ENCODE peak calls at places on chromosomes 13 and 19, in six cellular contexts. N, B, D, Z, M and W are unnamed samples.

GRCh38 chr19:6773323-6773931 is 919 bp downstream of the VAV1 start:
- DNase-seq in Z (no peak), M (no peak), B (peak), N (no peak), D (peak), W (peak)

GRCh38 chr13:21638319-21639282 is 32.3 kb upstream of the FGF9 start:
- DNase-seq in M (peak), B (no peak), N (no peak), D (peak), Z (no peak), W (no peak)

GRCh38 chr13:39306639-39307589 is 268.7 kb downstream of the NHLRC3 start:
- DNase-seq in M (no peak), D (no peak), B (no peak), N (no peak), Z (no peak), W (no peak)

GRCh38 chr13:31767175-31767900 is 28.0 kb downstream of the RXFP2 start:
- DNase-seq in M (peak), B (no peak), D (no peak), Z (no peak), N (peak), W (no peak)

GRCh38 chr13:66106246-66106645 is 1123.9 kb downstream of the PCDH9 start:
- DNase-seq in D (no peak), B (no peak), Z (no peak), N (no peak), M (no peak), W (no peak)

GRCh38 chr13:59480398-59480797 is 683.3 kb downstream of the DIAPH3 start:
- DNase-seq in Z (no peak), M (no peak), B (no peak), N (no peak), D (no peak), W (no peak)

GRCh38 chr13:37360556-37360955 is 238.0 kb downstream of the POSTN start:
- DNase-seq in Z (no peak), B (no peak), M (peak), N (no peak), D (no peak), W (no peak)

GRCh38 chr13:42258747-42259146 is 13.2 kb upstream of the AKAP11 start:
- DNase-seq in B (no peak), Z (peak), M (no peak), D (no peak), N (no peak), W (no peak)

GRCh38 chr13:79995334-79995733 is 345.6 kb downstream of the SPRY2 start:
- DNase-seq in Z (no peak), D (no peak), B (no peak), N (no peak), M (peak), W (no peak)

GRCh38 chr13:23365652-23366051 is 67.8 kb downstream of the SACS start:
- DNase-seq in B (no peak), Z (no peak), N (no peak), M (peak), D (no peak), W (no peak)

GRCh38 chr19:45473366-45474190 is 5.8 kb downstream of the FOSB start:
- DNase-seq in D (peak), Z (no peak), B (no peak), N (no peak), M (no peak), W (peak)

GRCh38 chr19:39339636-39340035 is 2.6 kb upstream of the SAMD4B start:
- DNase-seq in N (no peak), M (no peak), B (no peak), Z (no peak), D (no peak), W (no peak)

GRCh38 chr13:99067160-99067985 is 89.5 kb upstream of the DOCK9 start:
- DNase-seq in M (peak), N (no peak), D (no peak), B (no peak), Z (no peak), W (no peak)

GRCh38 chr19:38543286-38543806 is 74.4 kb downstream of the MAP4K1 start:
- DNase-seq in B (no peak), Z (no peak), N (no peak), D (no peak), M (no peak), W (no peak)

GRCh38 chr19:8334458-8335342 is 8.4 kb downstream of the KANK3 start:
- DNase-seq in B (peak), D (peak), Z (peak), N (no peak), M (peak), W (no peak)

GRCh38 chr13:95540848-95541247 is 11.7 kb upstream of the CLDN10 start:
- DNase-seq in B (peak), N (no peak), D (no peak), M (no peak), Z (peak), W (no peak)

GRCh38 chr13:88063741-88064140 is 392.6 kb downstream of the SLITRK5 start:
- DNase-seq in D (no peak), N (no peak), B (no peak), M (no peak), Z (no peak), W (no peak)

GRCh38 chr13:48775804-48776203 is 122.1 kb downstream of the CYSLTR2 start:
- DNase-seq in Z (no peak), N (no peak), M (peak), B (no peak), D (no peak), W (no peak)

GRCh38 chr19:11130824-11131455 is 24.6 kb downstream of the SPC24 start:
- DNase-seq in M (peak), D (peak), B (peak), Z (peak), N (peak), W (peak)

GRCh38 chr19:45503909-45504308 is 3.4 kb upstream of the VASP start:
- DNase-seq in N (no peak), B (no peak), Z (no peak), D (no peak), M (no peak), W (no peak)

GRCh38 chr19:43667524-43668405 is 2.2 kb downstream of the PLAUR start:
- DNase-seq in N (no peak), Z (no peak), M (no peak), D (no peak), B (no peak), W (no peak)

GRCh38 chr13:76285463-76285862 is 600.7 kb downstream of the KCTD12 start:
- DNase-seq in M (no peak), N (no peak), D (no peak), Z (no peak), B (no peak), W (no peak)

GRCh38 chr13:30745917-30746686 is 10.8 kb downstream of the ALOX5AP start:
- DNase-seq in N (no peak), M (peak), B (peak), D (no peak), Z (no peak), W (no peak)

GRCh38 chr13:59391696-59392095 is 772.0 kb downstream of the DIAPH3 start:
- DNase-seq in M (peak), D (peak), Z (peak), B (peak), N (no peak), W (no peak)

GRCh38 chr19:51830263-51830662 is 35.3 kb downstream of the FPR3 start:
- DNase-seq in N (no peak), D (no peak), B (no peak), Z (no peak), M (no peak), W (no peak)

GRCh38 chr19:16372065-16372915 is 47.7 kb downstream of the KLF2 start:
- DNase-seq in D (no peak), N (no peak), M (no peak), Z (no peak), B (no peak), W (no peak)

GRCh38 chr13:44109986-44110640 is 230.4 kb downstream of the LACC1 start:
- DNase-seq in Z (no peak), B (no peak), M (no peak), D (no peak), N (no peak), W (no peak)

GRCh38 chr13:43245374-43245964 is 222.1 kb downstream of the DNAJC15 start:
- DNase-seq in M (peak), B (no peak), N (no peak), Z (no peak), D (no peak), W (no peak)

GRCh38 chr19:29583196-29584006 is 22.7 kb upstream of the POP4 start:
- DNase-seq in B (no peak), Z (no peak), N (no peak), D (no peak), M (peak), W (no peak)

GRCh38 chr13:73708393-73708985 is 425.7 kb downstream of the KLF12 start:
- DNase-seq in Z (peak), B (peak), D (no peak), M (peak), N (peak), W (no peak)

GRCh38 chr13:31204592-31204991 is 4.8 kb downstream of the B3GLCT start:
- DNase-seq in N (no peak), D (no peak), B (no peak), M (peak), Z (peak), W (no peak)

GRCh38 chr19:39372047-39372802 is 18.7 kb downstream of the PAF1 start:
- DNase-seq in D (no peak), B (peak), Z (no peak), N (peak), M (peak), W (no peak)

GRCh38 chr13:97220151-97220900 is 1.8 kb upstream of the MBNL2 start:
- DNase-seq in M (no peak), Z (no peak), B (no peak), D (no peak), N (no peak), W (no peak)

GRCh38 chr19:29545866-29546582 is 20.2 kb downstream of the VSTM2B start:
- DNase-seq in B (peak), N (no peak), D (no peak), M (no peak), Z (no peak), W (no peak)

GRCh38 chr13:36518707-36519106 is 86.4 kb downstream of the CCNA1 start:
- DNase-seq in Z (no peak), D (no peak), M (no peak), N (no peak), B (no peak), W (no peak)

GRCh38 chr19:39341122-39341719 is 1.0 kb upstream of the SAMD4B start:
- DNase-seq in N (peak), D (no peak), B (peak), M (no peak), Z (peak), W (no peak)

GRCh38 chr19:38959618-38960017 is 15.9 kb downstream of the FBXO17 start:
- DNase-seq in N (no peak), B (no peak), D (no peak), Z (no peak), M (no peak), W (no peak)

GRCh38 chr13:33728271-33729037 is 89.5 kb upstream of the RFC3 start:
- DNase-seq in B (peak), D (no peak), M (peak), N (peak), Z (no peak), W (no peak)

GRCh38 chr19:48637948-48638830 is 1.0 kb upstream of the DBP start:
- DNase-seq in D (peak), N (peak), B (peak), Z (peak), M (peak), W (peak)
- TF ChIP-seq CTCF in D (no peak), N (peak), B (no peak), Z (no peak), M (no peak), W (no peak)

DNA sequence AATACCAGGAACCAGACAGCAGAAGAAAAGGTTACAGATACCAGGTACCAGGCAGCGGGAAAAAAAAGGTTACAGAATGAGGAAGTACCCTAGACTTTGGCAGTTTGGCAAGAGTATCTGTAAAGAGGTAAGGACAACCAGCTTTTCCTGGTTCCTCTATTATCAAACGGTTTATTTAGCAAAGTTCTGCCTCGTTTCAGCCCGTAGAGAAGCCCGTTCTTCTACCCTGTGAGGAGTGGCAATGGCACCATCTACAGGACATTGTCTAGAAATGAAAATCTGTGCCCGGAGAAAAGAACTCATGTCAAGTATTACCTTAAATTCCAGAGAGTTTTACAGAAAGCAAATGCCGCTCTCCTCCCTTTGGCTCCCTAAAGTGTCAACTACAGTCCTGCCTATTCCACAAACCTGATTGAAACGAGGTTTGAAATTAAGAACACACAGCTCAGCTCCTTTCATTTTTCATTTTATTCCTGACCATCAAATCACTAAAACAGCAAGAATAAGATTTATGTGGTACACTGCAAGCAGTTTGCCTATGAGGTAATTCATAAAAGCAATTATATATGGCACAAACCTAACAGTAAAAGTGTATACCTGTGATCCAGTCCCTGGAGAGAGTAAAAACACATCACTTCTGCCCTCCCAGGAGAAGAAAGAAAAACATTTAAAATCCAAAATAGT is 226.3 kb downstream of the SLC7A1 start:
- DNase-seq in M (peak), Z (no peak), D (peak), B (no peak), N (no peak), W (no peak)
- TF ChIP-seq CTCF in M (peak), Z (peak), D (peak), B (no peak), N (peak), W (no peak)

GRCh38 chr13:90453342-90453741 is 894.1 kb upstream of the MIR17HG start:
- DNase-seq in N (no peak), B (no peak), M (no peak), D (no peak), Z (no peak), W (no peak)

GRCh38 chr13:90461398-90461797 is 886.1 kb upstream of the MIR17HG start:
- DNase-seq in M (no peak), N (no peak), B (no peak), D (no peak), Z (no peak), W (no peak)

GRCh38 chr13:90454002-90454636 is 893.4 kb upstream of the MIR17HG start:
- DNase-seq in Z (no peak), M (no peak), B (no peak), N (no peak), D (no peak), W (no peak)

DNA sequence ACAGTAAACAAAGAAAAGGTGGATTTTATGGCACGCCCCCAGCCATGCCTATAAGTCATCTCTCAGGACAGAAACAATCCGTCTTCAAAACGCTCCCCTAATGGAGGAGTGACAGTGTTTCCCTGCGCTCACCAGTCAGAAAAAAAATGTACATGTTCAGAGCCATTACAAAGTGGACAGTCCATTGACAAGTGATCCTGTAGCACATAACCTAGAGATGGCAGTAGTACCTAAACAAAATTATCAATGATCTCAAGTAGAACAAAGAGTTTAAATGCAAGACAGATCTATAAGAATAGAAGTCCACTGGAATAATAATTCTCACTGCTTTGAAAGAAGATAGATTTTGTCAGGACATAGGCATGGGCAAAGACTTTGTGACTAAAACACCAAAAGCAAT is 891.6 kb upstream of the MIR17HG start:
- DNase-seq in B (no peak), D (no peak), M (peak), Z (no peak), N (no peak), W (no peak)
- TF ChIP-seq CTCF in B (no peak), D (no peak), M (no peak), Z (no peak), N (no peak), W (no peak)

GRCh38 chr19:33997690-33998089 is 174.6 kb upstream of the LSM14A start:
- DNase-seq in B (no peak), D (no peak), M (peak), N (no peak), Z (no peak), W (no peak)
- TF ChIP-seq CTCF in B (no peak), D (no peak), M (peak), N (no peak), Z (no peak), W (no peak)

DNA sequence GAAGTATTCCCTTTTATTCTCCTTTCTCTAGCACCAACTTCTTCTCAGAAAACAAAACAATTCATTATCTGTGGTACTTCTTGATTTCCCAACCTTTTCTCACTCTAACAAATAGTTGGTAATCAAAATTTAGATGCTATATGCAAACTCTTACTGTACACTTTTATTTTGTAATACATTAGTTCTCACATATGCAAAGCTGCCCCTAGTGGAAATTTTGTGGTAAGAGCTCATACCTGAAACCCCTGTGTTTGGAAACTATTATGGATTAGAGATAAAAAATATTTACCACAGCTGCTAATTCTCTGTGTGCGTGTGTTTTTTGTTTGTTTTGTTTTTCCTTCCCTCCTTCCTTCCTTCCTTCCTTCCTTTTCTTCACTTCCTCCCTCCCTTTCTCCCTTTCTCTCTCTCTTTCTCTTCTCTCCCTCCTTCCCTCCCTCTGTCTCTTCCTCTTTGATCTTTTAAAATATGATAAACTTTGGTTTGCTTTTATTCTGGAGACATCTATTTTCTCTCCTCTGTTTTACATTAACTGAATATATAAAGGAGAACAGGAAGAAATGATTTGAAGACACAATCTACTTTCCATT is 537.4 kb downstream of the SLITRK6 start:
- DNase-seq in M (peak), B (no peak), D (no peak), Z (no peak), N (no peak), W (no peak)
- TF ChIP-seq CTCF in M (peak), B (no peak), D (no peak), Z (peak), N (no peak), W (no peak)

DNA sequence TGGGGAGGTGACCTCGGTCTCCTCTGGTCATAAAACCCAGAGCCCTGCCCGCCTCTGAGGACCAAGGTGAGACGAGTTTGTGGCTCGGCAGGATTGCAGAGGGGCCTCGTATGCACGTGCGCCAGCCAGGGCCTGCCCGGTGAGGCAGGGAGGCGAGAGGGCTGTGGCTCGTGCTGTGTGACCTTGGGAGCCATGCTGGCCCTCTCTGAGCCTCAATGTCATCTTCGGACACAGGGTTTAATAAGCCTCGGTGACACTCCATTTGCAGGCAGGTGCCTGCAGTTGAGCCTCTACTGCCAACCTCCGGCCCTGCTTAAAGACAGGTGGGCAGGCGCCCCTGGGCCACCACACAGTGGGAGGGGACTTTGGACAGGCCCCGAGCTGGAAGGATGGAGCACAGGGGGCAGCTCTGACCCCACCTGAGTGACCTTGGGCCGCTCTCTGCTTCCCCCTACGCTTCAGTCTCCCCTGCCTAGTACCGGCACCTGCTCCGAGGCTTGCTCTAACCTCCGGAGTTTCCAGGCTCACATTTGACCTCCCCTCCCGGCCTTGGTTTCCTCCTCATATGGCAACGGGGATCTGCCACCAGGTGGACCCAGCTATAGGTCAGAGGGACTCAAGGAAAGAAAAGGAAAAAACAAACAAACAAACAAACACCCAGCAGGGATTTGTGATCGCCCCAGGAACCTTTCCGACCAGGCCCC is 3.2 kb downstream of the ZBTB7A start:
- DNase-seq in M (no peak), N (no peak), D (peak), B (no peak), Z (no peak), W (no peak)
- TF ChIP-seq CTCF in M (peak), N (no peak), D (no peak), B (no peak), Z (no peak), W (no peak)

DNA sequence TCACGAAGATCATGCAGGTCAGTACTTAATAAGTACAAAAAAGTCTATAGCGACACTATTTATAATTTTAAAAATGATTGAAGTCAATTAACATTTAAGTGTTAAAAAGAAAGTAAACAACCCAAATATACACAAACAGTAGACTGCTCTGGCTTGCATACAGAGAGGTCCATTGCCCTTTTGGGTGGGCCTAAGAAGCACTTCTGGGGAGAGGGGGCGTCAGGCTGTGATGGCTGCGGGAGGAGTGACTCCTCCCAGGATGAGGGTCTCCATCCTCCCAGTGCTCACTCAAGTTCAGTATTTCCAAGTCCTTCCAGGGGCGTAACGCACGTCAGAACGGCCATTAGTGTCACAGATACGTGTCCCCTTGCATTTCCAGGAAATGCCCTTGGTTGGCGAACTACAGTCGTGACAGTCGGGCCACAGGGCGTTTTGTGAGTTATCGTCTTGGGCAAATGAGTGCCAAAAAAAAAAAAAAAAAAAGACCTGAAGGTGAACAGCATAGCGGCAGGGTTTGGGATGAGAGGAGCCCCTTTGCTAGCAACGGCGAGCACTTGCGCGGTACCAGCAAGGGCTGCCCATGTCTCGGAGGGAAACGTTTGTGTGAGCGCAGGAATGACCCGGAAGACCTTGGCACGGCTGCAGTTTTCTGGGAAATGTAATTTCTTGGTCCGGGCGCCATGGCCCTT is at the start of gene SCGB2B2:
- DNase-seq in D (peak), N (no peak), B (peak), M (no peak), Z (peak), W (no peak)
- TF ChIP-seq CTCF in D (no peak), N (no peak), B (no peak), M (no peak), Z (peak), W (no peak)